ENCODE peak calls at places on chromosome 22, in seven cellular contexts. One of them, this sample, is unnamed.

GRCh38 chr22:22943521-22944267 is 56.1 kb downstream of the IGLL5 start:
- DNase-seq in IMR-90: no peak
- DNase-seq in mesendoderm: no peak
- DNase-seq in H9: peak
- DNase-seq in mesenchymal stem cell: no peak
- DNase-seq in trophoblast cell: no peak
- DNase-seq in H1: no peak
- DNase-seq in this sample: no peak

GRCh38 chr22:36253523-36254490 is 874 bp downstream of the APOL1 start:
- DNase-seq in IMR-90: no peak
- DNase-seq in mesendoderm: no peak
- DNase-seq in H9: peak
- DNase-seq in mesenchymal stem cell: no peak
- DNase-seq in trophoblast cell: no peak
- DNase-seq in H1: no peak
- DNase-seq in this sample: no peak

GRCh38 chr22:21587803-21588611 is 20.5 kb downstream of the UBE2L3 start:
- DNase-seq in IMR-90: peak
- DNase-seq in mesendoderm: no peak
- DNase-seq in H9: no peak
- DNase-seq in mesenchymal stem cell: peak
- DNase-seq in trophoblast cell: peak
- DNase-seq in H1: no peak
- DNase-seq in this sample: no peak

GRCh38 chr22:23939017-23939357 is 22.0 kb downstream of the GSTT2B start:
- DNase-seq in IMR-90: no peak
- DNase-seq in mesendoderm: no peak
- DNase-seq in H9: no peak
- DNase-seq in mesenchymal stem cell: no peak
- DNase-seq in trophoblast cell: no peak
- DNase-seq in H1: no peak
- DNase-seq in this sample: no peak

GRCh38 chr22:31451709-31452571 is 37.7 kb downstream of the EIF4ENIF1 start:
- DNase-seq in IMR-90: peak
- DNase-seq in mesendoderm: peak
- DNase-seq in H9: no peak
- DNase-seq in mesenchymal stem cell: peak
- DNase-seq in trophoblast cell: peak
- DNase-seq in H1: no peak
- DNase-seq in this sample: no peak

GRCh38 chr22:46418827-46419226 is 83.3 kb downstream of the TRMU start:
- DNase-seq in IMR-90: no peak
- DNase-seq in mesendoderm: no peak
- DNase-seq in H9: no peak
- DNase-seq in mesenchymal stem cell: no peak
- DNase-seq in trophoblast cell: no peak
- DNase-seq in H1: no peak
- DNase-seq in this sample: no peak

GRCh38 chr22:20816559-20816958 is 42.1 kb downstream of the PI4KA start:
- DNase-seq in IMR-90: no peak
- DNase-seq in mesendoderm: no peak
- DNase-seq in H9: no peak
- DNase-seq in mesenchymal stem cell: no peak
- DNase-seq in trophoblast cell: peak
- DNase-seq in H1: no peak
- DNase-seq in this sample: no peak

GRCh38 chr22:45242778-45243191 is 2.1 kb upstream of the KIAA0930 start:
- DNase-seq in IMR-90: no peak
- DNase-seq in mesendoderm: peak
- DNase-seq in H9: no peak
- DNase-seq in mesenchymal stem cell: no peak
- DNase-seq in trophoblast cell: no peak
- DNase-seq in H1: no peak
- DNase-seq in this sample: no peak

GRCh38 chr22:36151006-36151595 is 9.5 kb downstream of the APOL3 start:
- DNase-seq in IMR-90: no peak
- DNase-seq in mesendoderm: no peak
- DNase-seq in H9: no peak
- DNase-seq in mesenchymal stem cell: no peak
- DNase-seq in trophoblast cell: no peak
- DNase-seq in H1: no peak
- DNase-seq in this sample: no peak

GRCh38 chr22:45127866-45128265 is 35.9 kb upstream of the NUP50 start:
- DNase-seq in IMR-90: peak
- DNase-seq in mesendoderm: no peak
- DNase-seq in H9: no peak
- DNase-seq in mesenchymal stem cell: peak
- DNase-seq in trophoblast cell: no peak
- DNase-seq in H1: no peak
- DNase-seq in this sample: no peak

GRCh38 chr22:31346255-31346732 is at the start of gene PATZ1:
- DNase-seq in IMR-90: peak
- DNase-seq in mesendoderm: peak
- DNase-seq in H9: peak
- DNase-seq in mesenchymal stem cell: peak
- DNase-seq in trophoblast cell: peak
- DNase-seq in H1: peak
- DNase-seq in this sample: peak

GRCh38 chr22:50244420-50245213 is at the start of gene TUBGCP6:
- DNase-seq in IMR-90: peak
- DNase-seq in mesendoderm: peak
- DNase-seq in H9: peak
- DNase-seq in mesenchymal stem cell: peak
- DNase-seq in trophoblast cell: peak
- DNase-seq in H1: peak
- DNase-seq in this sample: peak

DNA sequence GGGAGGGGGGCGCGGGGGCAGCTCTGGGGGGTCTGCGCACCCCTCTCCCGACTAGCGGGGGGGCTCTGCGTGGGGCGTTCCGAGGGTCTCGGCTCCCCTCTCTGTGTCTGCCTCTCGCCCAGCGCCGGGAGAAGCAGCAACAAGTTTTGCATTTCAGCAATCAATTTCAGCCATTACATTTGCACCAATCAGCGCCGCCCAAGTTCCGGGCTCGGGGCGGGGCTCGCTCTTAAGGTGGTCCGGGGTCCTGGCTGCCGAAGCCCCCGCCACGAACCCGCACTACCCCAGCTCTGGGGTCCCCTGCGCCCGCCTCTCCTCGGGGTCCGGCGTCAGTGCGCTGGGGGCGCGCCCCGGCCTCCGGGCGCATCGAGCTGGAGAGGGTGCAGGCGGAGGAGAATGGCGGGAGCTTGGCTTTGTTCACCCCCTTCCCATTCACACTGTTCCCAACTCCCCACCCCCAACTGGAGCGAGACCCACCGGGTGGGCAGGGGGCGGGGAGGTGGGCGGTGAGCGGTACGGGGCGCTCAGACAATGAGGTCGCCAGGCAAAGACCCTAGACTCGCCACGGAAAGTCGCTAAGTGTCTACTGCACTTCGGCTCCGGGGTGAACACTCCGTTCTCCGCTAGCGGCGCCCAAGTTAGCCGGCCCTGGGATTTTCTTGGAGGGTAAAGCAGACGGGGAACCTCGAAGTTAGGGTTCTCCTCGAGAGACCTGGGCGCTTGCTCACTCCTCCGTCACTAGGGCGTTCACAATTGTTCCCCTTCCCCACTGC is at the start of gene MN1:
- DNase-seq in IMR-90: peak
- DNase-seq in mesendoderm: no peak
- DNase-seq in H9: peak
- DNase-seq in mesenchymal stem cell: peak
- DNase-seq in trophoblast cell: no peak
- DNase-seq in H1: no peak
- DNase-seq in this sample: peak
- H3K9ac ChIP-seq in IMR-90: peak
- H3K9ac ChIP-seq in mesendoderm: peak
- H3K9ac ChIP-seq in H9: no peak
- H3K9ac ChIP-seq in mesenchymal stem cell: peak
- H3K9ac ChIP-seq in trophoblast cell: peak
- H3K9ac ChIP-seq in H1: peak
- H3K9ac ChIP-seq in this sample: peak

DNA sequence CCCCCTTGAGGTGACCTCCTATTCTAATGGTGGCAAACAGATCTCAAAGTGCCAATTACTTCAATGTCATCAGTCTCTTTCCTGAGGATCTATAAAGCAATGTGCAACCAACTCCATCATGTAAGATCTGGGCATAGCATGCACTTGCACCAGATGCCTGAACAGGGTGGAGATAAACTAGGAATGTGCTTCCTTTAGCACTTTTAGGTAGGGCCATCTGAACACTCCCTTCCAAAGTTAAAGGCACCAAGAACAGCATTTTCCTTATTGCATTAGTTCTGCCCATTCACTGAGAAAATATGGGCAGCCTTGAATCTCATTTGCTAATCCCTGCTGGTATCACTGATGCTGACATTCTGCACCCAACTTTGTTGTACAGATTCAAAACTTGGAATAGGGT is 112.0 kb downstream of the SGSM3 start:
- DNase-seq in IMR-90: no peak
- DNase-seq in mesendoderm: no peak
- DNase-seq in H9: no peak
- DNase-seq in mesenchymal stem cell: no peak
- DNase-seq in trophoblast cell: peak
- DNase-seq in H1: no peak
- DNase-seq in this sample: no peak
- H2BK5ac ChIP-seq in IMR-90: no peak
- H2BK5ac ChIP-seq in mesendoderm: no peak
- H2BK5ac ChIP-seq in H9: no peak
- H2BK5ac ChIP-seq in mesenchymal stem cell: no peak
- H2BK5ac ChIP-seq in trophoblast cell: no peak
- H2BK5ac ChIP-seq in H1: no peak
- H2BK5ac ChIP-seq in this sample: no peak

GRCh38 chr22:25061605-25062377 is 109.3 kb downstream of the KIAA1671 start:
- DNase-seq in IMR-90: no peak
- DNase-seq in mesendoderm: no peak
- DNase-seq in H9: no peak
- DNase-seq in mesenchymal stem cell: no peak
- DNase-seq in trophoblast cell: no peak
- DNase-seq in H1: no peak
- DNase-seq in this sample: no peak
- H3K9ac ChIP-seq in IMR-90: no peak
- H3K9ac ChIP-seq in mesendoderm: no peak
- H3K9ac ChIP-seq in H9: no peak
- H3K9ac ChIP-seq in mesenchymal stem cell: no peak
- H3K9ac ChIP-seq in trophoblast cell: no peak
- H3K9ac ChIP-seq in H1: peak
- H3K9ac ChIP-seq in this sample: no peak

DNA sequence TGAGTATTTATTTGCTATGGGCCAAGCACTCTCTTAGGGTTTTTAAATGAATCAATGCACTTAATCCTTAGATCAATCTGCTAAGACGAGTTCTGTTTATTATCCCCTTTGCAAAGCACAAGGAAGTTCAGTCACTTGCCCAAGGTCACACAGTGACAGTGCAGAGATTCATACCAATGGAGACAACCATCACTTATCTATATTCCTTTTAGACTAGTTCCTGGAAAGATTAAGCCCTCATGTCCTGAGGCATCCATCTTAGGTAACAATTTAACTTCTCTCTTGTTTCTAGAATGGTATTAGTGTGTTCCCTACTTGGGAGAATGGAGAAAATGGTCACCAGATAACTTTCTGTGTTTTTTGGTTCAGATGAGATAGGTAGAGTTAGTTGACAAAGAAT is 28.3 kb downstream of the NF2 start:
- DNase-seq in IMR-90: no peak
- DNase-seq in mesendoderm: no peak
- DNase-seq in H9: no peak
- DNase-seq in mesenchymal stem cell: no peak
- DNase-seq in trophoblast cell: peak
- DNase-seq in H1: no peak
- DNase-seq in this sample: no peak
- H2BK5ac ChIP-seq in IMR-90: no peak
- H2BK5ac ChIP-seq in mesendoderm: no peak
- H2BK5ac ChIP-seq in H9: no peak
- H2BK5ac ChIP-seq in mesenchymal stem cell: no peak
- H2BK5ac ChIP-seq in trophoblast cell: no peak
- H2BK5ac ChIP-seq in H1: no peak
- H2BK5ac ChIP-seq in this sample: no peak

GRCh38 chr22:40107756-40108437 is 69.8 kb upstream of the TNRC6B start:
- DNase-seq in IMR-90: peak
- DNase-seq in mesendoderm: peak
- DNase-seq in H9: no peak
- DNase-seq in mesenchymal stem cell: peak
- DNase-seq in trophoblast cell: peak
- DNase-seq in H1: no peak
- DNase-seq in this sample: no peak
- H3K9ac ChIP-seq in IMR-90: peak
- H3K9ac ChIP-seq in mesendoderm: no peak
- H3K9ac ChIP-seq in H9: no peak
- H3K9ac ChIP-seq in mesenchymal stem cell: peak
- H3K9ac ChIP-seq in trophoblast cell: no peak
- H3K9ac ChIP-seq in H1: no peak
- H3K9ac ChIP-seq in this sample: no peak

GRCh38 chr22:48736593-48737460 is 1090.8 kb downstream of the BRD1 start:
- DNase-seq in IMR-90: no peak
- DNase-seq in mesendoderm: no peak
- DNase-seq in H9: no peak
- DNase-seq in mesenchymal stem cell: no peak
- DNase-seq in trophoblast cell: no peak
- DNase-seq in H1: no peak
- DNase-seq in this sample: no peak
- H2BK5ac ChIP-seq in IMR-90: no peak
- H2BK5ac ChIP-seq in mesendoderm: no peak
- H2BK5ac ChIP-seq in H9: no peak
- H2BK5ac ChIP-seq in mesenchymal stem cell: no peak
- H2BK5ac ChIP-seq in trophoblast cell: no peak
- H2BK5ac ChIP-seq in H1: no peak
- H2BK5ac ChIP-seq in this sample: no peak

GRCh38 chr22:29994941-29995340 is 85.3 kb upstream of the HORMAD2 start:
- DNase-seq in IMR-90: peak
- DNase-seq in mesendoderm: no peak
- DNase-seq in H9: no peak
- DNase-seq in mesenchymal stem cell: peak
- DNase-seq in trophoblast cell: peak
- DNase-seq in H1: no peak
- DNase-seq in this sample: no peak
- H3K9ac ChIP-seq in IMR-90: no peak
- H3K9ac ChIP-seq in mesendoderm: no peak
- H3K9ac ChIP-seq in H9: no peak
- H3K9ac ChIP-seq in mesenchymal stem cell: peak
- H3K9ac ChIP-seq in trophoblast cell: no peak
- H3K9ac ChIP-seq in H1: no peak
- H3K9ac ChIP-seq in this sample: no peak

DNA sequence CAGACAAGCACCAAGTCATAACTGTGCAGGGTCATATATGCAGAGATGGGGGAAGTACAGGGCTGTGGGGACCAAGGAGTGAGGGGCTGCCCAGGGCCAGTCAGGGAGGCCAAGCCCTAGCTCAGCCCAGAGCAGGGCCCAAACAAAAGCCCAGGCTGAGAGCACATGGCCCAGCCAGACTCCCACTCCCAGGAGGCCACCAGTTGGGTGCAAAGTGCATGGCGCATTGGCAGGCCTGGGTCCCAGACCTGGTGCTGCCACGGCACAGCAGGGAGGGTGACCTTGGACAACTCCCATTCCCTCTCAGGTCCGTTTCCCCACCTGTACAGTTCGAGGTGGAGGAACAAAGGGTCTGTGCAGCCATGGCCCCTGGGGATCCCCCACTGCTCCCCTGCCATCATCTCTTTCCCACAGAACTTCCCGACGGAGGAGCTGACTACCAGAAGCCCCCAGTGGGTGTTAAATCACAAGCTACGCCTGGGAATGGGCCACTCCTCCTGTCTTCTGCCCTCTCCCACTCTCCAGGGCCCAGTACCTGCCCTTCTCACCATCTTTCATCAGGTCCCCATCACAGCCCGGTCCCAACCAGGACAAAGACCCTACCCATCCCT is 608 bp downstream of the NIPSNAP1 start:
- DNase-seq in IMR-90: no peak
- DNase-seq in mesendoderm: peak
- DNase-seq in H9: peak
- DNase-seq in mesenchymal stem cell: peak
- DNase-seq in trophoblast cell: no peak
- DNase-seq in H1: no peak
- DNase-seq in this sample: no peak
- H2BK5ac ChIP-seq in IMR-90: no peak
- H2BK5ac ChIP-seq in mesendoderm: peak
- H2BK5ac ChIP-seq in H9: peak
- H2BK5ac ChIP-seq in mesenchymal stem cell: no peak
- H2BK5ac ChIP-seq in trophoblast cell: no peak
- H2BK5ac ChIP-seq in H1: peak
- H2BK5ac ChIP-seq in this sample: peak

This sample was measured in neuronal stem cell.